ENCODE peak calls at places on chromosomes 11 and 22, in five cellular contexts. One of them, this sample, is unnamed.

GRCh38 chr11:66345316-66345649 is 379 bp upstream of the BRMS1 start:
- DNase-seq in mesothelial cell of epicardium: no peak
- DNase-seq in iris pigment epithelial cell: no peak
- DNase-seq in islet precursor cell: no peak
- DNase-seq in COR-L47: no peak
- DNase-seq in this sample: no peak

GRCh38 chr11:76642341-76642740 is 28.2 kb downstream of the LRRC32 start:
- DNase-seq in mesothelial cell of epicardium: peak
- DNase-seq in iris pigment epithelial cell: no peak
- DNase-seq in islet precursor cell: peak
- DNase-seq in COR-L47: no peak
- DNase-seq in this sample: no peak

GRCh38 chr11:126519653-126520573 is 164.4 kb downstream of the ST3GAL4 start:
- DNase-seq in mesothelial cell of epicardium: no peak
- DNase-seq in iris pigment epithelial cell: no peak
- DNase-seq in islet precursor cell: no peak
- DNase-seq in COR-L47: no peak
- DNase-seq in this sample: no peak

GRCh38 chr22:24445481-24446290 is 18.3 kb downstream of the ADORA2A start:
- DNase-seq in mesothelial cell of epicardium: no peak
- DNase-seq in iris pigment epithelial cell: no peak
- DNase-seq in islet precursor cell: peak
- DNase-seq in COR-L47: no peak
- DNase-seq in this sample: no peak

GRCh38 chr11:45163956-45164575 is 17.6 kb downstream of the PRDM11 start:
- DNase-seq in mesothelial cell of epicardium: no peak
- DNase-seq in iris pigment epithelial cell: no peak
- DNase-seq in islet precursor cell: no peak
- DNase-seq in COR-L47: no peak
- DNase-seq in this sample: peak

GRCh38 chr11:128473631-128474030 is 113.7 kb downstream of the ETS1 start:
- DNase-seq in mesothelial cell of epicardium: no peak
- DNase-seq in iris pigment epithelial cell: no peak
- DNase-seq in islet precursor cell: no peak
- DNase-seq in COR-L47: no peak
- DNase-seq in this sample: no peak

GRCh38 chr11:113725883-113726405 is 19.8 kb upstream of the TMPRSS5 start:
- DNase-seq in mesothelial cell of epicardium: no peak
- DNase-seq in iris pigment epithelial cell: no peak
- DNase-seq in islet precursor cell: no peak
- DNase-seq in COR-L47: no peak
- DNase-seq in this sample: no peak

GRCh38 chr11:85779956-85780640 is 30.8 kb downstream of the SYTL2 start:
- DNase-seq in mesothelial cell of epicardium: no peak
- DNase-seq in iris pigment epithelial cell: no peak
- DNase-seq in islet precursor cell: no peak
- DNase-seq in COR-L47: no peak
- DNase-seq in this sample: no peak

GRCh38 chr11:57279131-57279530 is 42.1 kb upstream of the APLNR start:
- DNase-seq in mesothelial cell of epicardium: no peak
- DNase-seq in iris pigment epithelial cell: peak
- DNase-seq in islet precursor cell: no peak
- DNase-seq in COR-L47: no peak
- DNase-seq in this sample: no peak